ENCODE peak calls at places on chromosome 5, in nine cellular contexts. R is AG09309; B is NAMALWA; O is Peyer's patch; L is hypothalamus; G is activated CD4-positive, alpha-beta T cell treated with anti-CD3 and anti-CD28 coated beads for 48 hours; M is stimulated activated naive CD4-positive, alpha-beta T cell; N is activated CD8-positive, alpha-beta memory T cell treated with anti-CD3 and anti-CD28 coated beads, Interleukin-2, amount 50 U/mL, for 48 hours; V is HCT116. C is an unnamed sample.

GRCh38 chr5:167244583-167244982 is 1046.9 kb upstream of the WWC1 start:
- DNase-seq in R (no peak), B (peak), O (no peak), L (no peak), G (no peak), M (no peak), N (no peak), V (no peak), C (no peak)

GRCh38 chr5:154202379-154203260 is 12.1 kb downstream of the GALNT10 start:
- DNase-seq in R (no peak), B (no peak), O (no peak), L (no peak), G (peak), M (peak), N (peak), V (no peak), C (no peak)

GRCh38 chr5:113546711-113547159 is 33.2 kb downstream of the YTHDC2 start:
- DNase-seq in R (peak), B (no peak), O (no peak), L (no peak), G (no peak), M (no peak), N (no peak), V (no peak), C (peak)

GRCh38 chr5:8756498-8757084 is 789.3 kb downstream of the SEMA5A start:
- DNase-seq in R (peak), B (peak), O (no peak), L (no peak), G (no peak), M (no peak), N (no peak), V (no peak), C (peak)

GRCh38 chr5:154196955-154197652 is 6.6 kb downstream of the GALNT10 start:
- DNase-seq in R (no peak), B (peak), O (no peak), L (no peak), G (no peak), M (peak), N (no peak), V (no peak), C (no peak)

GRCh38 chr5:82413302-82414042 is 135.3 kb upstream of the RPS23 start:
- DNase-seq in R (peak), B (no peak), O (no peak), L (no peak), G (no peak), M (no peak), N (no peak), V (no peak), C (peak)

GRCh38 chr5:158802941-158803341 is 296.8 kb downstream of the EBF1 start:
- DNase-seq in R (peak), B (no peak), O (no peak), L (no peak), G (no peak), M (no peak), N (no peak), V (no peak), C (peak)

GRCh38 chr5:160187091-160187490 is 42.2 kb upstream of the FABP6 start:
- DNase-seq in R (no peak), B (no peak), O (no peak), L (no peak), G (no peak), M (no peak), N (no peak), V (no peak), C (no peak)

GRCh38 chr5:181188700-181189362 is 16.2 kb downstream of the TRIM7 start:
- DNase-seq in R (no peak), B (peak), O (peak), L (no peak), G (peak), M (no peak), N (peak), V (peak), C (no peak)

GRCh38 chr5:151480859-151481258 is 33.5 kb downstream of the SLC36A1 start:
- DNase-seq in R (peak), B (no peak), O (no peak), L (no peak), G (no peak), M (no peak), N (no peak), V (no peak), C (peak)

GRCh38 chr5:153661897-153662296 is 171.4 kb downstream of the GRIA1 start:
- DNase-seq in R (no peak), B (no peak), O (no peak), L (no peak), G (no peak), M (no peak), N (no peak), V (no peak), C (no peak)

GRCh38 chr5:96177303-96177869 is 215.7 kb upstream of the ELL2 start:
- DNase-seq in R (peak), B (no peak), O (no peak), L (no peak), G (no peak), M (no peak), N (no peak), V (peak), C (peak)

GRCh38 chr5:96453394-96453793 is 20.3 kb upstream of the PCSK1 start:
- DNase-seq in R (no peak), B (no peak), O (no peak), L (no peak), G (no peak), M (no peak), N (no peak), V (no peak), C (no peak)